ENCODE peak calls at places on chromosomes 3 and 15, in eight cellular contexts. H is neural progenitor cell, J is GM23338, O is OCI-LY7, V is SK-N-SH, T is MM.1S, B is HCT116, C is hepatocyte. Q is an unnamed sample.
A peak's percentile ranks its signal among the peaks of the same experiment; 100 is the strongest.

GRCh38 chr15:80479191-80479590 is 75.0 kb downstream of the ARNT2 start:
- DNase-seq in H (no peak), T (no peak), J (no peak), C (no peak), B (no peak), O (no peak), V (no peak), Q (no peak)

GRCh38 chr3:49412632-49413337 is 562 bp downstream of the TCTA start:
- DNase-seq in C (no peak), O (peak; percentile 29), B (no peak), V (no peak), H (peak; percentile 32), J (no peak), T (no peak), Q (no peak)

GRCh38 chr15:100113351-100114075 is 228.3 kb downstream of the ADAMTS17 start:
- DNase-seq in T (no peak), J (no peak), B (no peak), V (no peak), O (no peak), C (no peak), H (no peak), Q (no peak)

GRCh38 chr3:116444819-116445290 is 432 bp downstream of the LSAMP start:
- DNase-seq in V (peak; percentile 59), H (peak; percentile 61), O (no peak), J (peak; percentile 52), B (no peak), T (no peak), C (peak; percentile 35), Q (no peak)

GRCh38 chr15:89587955-89588354 is 12.7 kb downstream of the TICRR start:
- DNase-seq in O (no peak), J (no peak), C (no peak), T (no peak), V (no peak), B (no peak), H (no peak), Q (peak; percentile 62)

GRCh38 chr3:43909149-43909548 is 218.4 kb downstream of the ABHD5 start:
- DNase-seq in C (no peak), B (no peak), O (no peak), V (no peak), T (no peak), H (no peak), J (no peak), Q (no peak)

GRCh38 chr3:128278761-128279593 is 125.7 kb downstream of the EEFSEC start:
- DNase-seq in H (peak; percentile 84), O (no peak), V (peak; percentile 88), B (no peak), C (peak; percentile 80), T (no peak), J (peak; percentile 54), Q (no peak)

GRCh38 chr3:106215047-106215446 is 346.2 kb upstream of the CBLB start:
- DNase-seq in V (no peak), T (no peak), B (no peak), J (no peak), H (no peak), O (no peak), C (no peak), Q (no peak)

GRCh38 chr3:105899528-105899927 is 30.7 kb upstream of the CBLB start:
- DNase-seq in J (no peak), H (no peak), O (no peak), V (no peak), C (no peak), B (no peak), T (no peak), Q (peak; percentile 62)

GRCh38 chr15:27744651-27745050 is 354.5 kb downstream of the OCA2 start:
- DNase-seq in T (no peak), B (no peak), H (no peak), V (no peak), J (no peak), C (no peak), O (no peak), Q (no peak)

GRCh38 chr15:83698294-83698693 is 44.4 kb downstream of the ADAMTSL3 start:
- DNase-seq in T (no peak), V (no peak), O (no peak), H (no peak), J (no peak), C (peak; percentile 7), B (no peak), Q (peak; percentile 87)

GRCh38 chr15:70347766-70348558 is 250.2 kb upstream of the TLE3 start:
- DNase-seq in J (no peak), H (no peak), B (no peak), T (no peak), O (no peak), C (no peak), V (no peak), Q (no peak)

GRCh38 chr3:125214738-125215137 is 2.2 kb upstream of the SLC12A8 start:
- DNase-seq in J (no peak), T (no peak), H (no peak), B (no peak), O (no peak), C (no peak), V (no peak), Q (peak; percentile 33)

GRCh38 chr15:92294759-92295158 is 98.9 kb upstream of the ST8SIA2 start:
- DNase-seq in O (no peak), T (no peak), B (no peak), V (no peak), H (no peak), J (no peak), C (no peak), Q (no peak)

GRCh38 chr3:128149632-128150031 is 3.6 kb upstream of the EEFSEC start:
- DNase-seq in H (no peak), O (no peak), C (no peak), V (no peak), B (no peak), T (no peak), J (no peak), Q (no peak)

GRCh38 chr3:48985977-48986376 is 4.1 kb upstream of the P4HTM start:
- DNase-seq in C (no peak), J (no peak), T (no peak), H (no peak), B (no peak), V (no peak), O (no peak), Q (no peak)

GRCh38 chr15:101495334-101496197 is 6.1 kb upstream of the PCSK6 start:
- DNase-seq in C (no peak), O (no peak), T (no peak), B (no peak), J (no peak), H (no peak), V (no peak), Q (no peak)

GRCh38 chr15:50181983-50182232 is at the start of gene SLC27A2:
- DNase-seq in T (no peak), H (peak; percentile 76), J (peak; percentile 85), C (peak; percentile 80), B (peak; percentile 19), O (no peak), V (peak; percentile 86), Q (peak; percentile 53)

GRCh38 chr3:47605646-47606045 is 27.0 kb upstream of the CSPG5 start:
- DNase-seq in T (no peak), H (no peak), O (no peak), C (no peak), J (no peak), B (no peak), V (no peak), Q (peak; percentile 49)
- TF ChIP-seq EZH2phosphoT487 in T (no peak), H (no peak), O (no peak), C (no peak), J (no peak), B (no peak), V (no peak), Q (no peak)

DNA sequence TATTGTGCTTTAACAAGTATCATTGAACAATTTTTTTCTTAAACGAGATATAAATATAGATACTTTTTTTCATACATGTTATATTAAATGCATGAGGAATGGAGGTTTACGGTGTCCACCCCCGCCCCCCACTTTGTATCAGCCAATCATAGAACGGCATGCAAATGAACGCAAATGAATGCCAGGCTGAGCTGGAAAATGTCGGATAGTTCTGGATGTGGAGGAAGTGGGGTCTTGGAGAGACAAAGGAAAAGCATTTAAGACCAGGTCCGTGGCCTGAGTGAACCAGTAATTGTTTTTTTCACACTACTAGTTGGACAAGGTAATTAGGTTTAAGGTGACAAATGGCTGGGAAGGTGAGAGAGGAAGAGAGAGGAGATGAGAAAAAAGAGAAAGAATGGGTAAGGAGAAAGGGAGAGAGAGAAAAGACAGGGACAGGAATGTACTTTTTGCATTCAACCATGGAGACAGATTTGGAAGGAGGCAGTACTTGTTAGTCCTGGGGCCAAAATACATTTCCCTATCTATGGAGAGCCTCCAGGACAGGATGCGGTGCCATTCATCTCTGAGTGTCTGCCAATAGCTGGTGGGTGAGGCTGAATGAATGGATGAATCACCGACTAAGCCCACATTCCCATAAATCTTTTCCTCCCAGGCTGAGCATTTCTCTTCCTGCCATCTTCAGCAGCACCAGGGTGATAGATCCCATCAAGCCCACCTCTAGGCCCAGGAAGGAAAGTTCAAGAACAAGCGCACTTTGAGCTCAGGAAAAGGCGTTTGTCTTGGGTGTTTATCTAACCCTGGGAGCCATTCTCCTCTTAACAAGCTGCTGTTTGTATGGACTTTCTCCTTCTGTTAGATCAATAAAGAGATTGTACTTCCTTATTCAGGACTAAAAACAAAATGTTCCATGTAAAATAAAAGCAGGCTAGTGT is 1.4 kb upstream of the RAD18 start:
- DNase-seq in O (no peak), B (peak; percentile 75), T (no peak), V (no peak), H (no peak), C (peak; percentile 44), J (peak; percentile 65), Q (peak; percentile 98)
- H3K4me3 ChIP-seq in O (no peak overlapping the region), B (no peak overlapping the region), T (no peak overlapping the region), V (no peak overlapping the region), H (no peak overlapping the region), C (no peak overlapping the region), J (no peak overlapping the region), Q (peak overlapping the region; percentile 41)

GRCh38 chr15:96237002-96237401 is 93.5 kb upstream of the NR2F2 start:
- DNase-seq in J (no peak), V (no peak), B (no peak), T (no peak), O (no peak), C (no peak), H (no peak), Q (no peak)
- TF ChIP-seq CTCF in J (no peak), V (no peak), B (no peak), T (no peak), O (no peak), C (no peak), H (no peak), Q (no peak)

GRCh38 chr3:12452361-12453330 is 31.6 kb upstream of the TSEN2 start:
- DNase-seq in B (no peak), V (no peak), C (no peak), J (no peak), H (no peak), T (no peak), O (no peak), Q (no peak)

GRCh38 chr3:12454076-12454807 is 30.0 kb upstream of the TSEN2 start:
- DNase-seq in T (no peak), J (no peak), O (no peak), V (no peak), B (no peak), C (no peak), H (peak; percentile 62), Q (peak; percentile 83)

GRCh38 chr3:12455740-12456139 is 28.5 kb upstream of the TSEN2 start:
- DNase-seq in H (no peak), O (no peak), V (no peak), J (no peak), B (no peak), C (no peak), T (no peak), Q (no peak)

GRCh38 chr3:12451960-12452359 is 32.3 kb upstream of the TSEN2 start:
- DNase-seq in B (no peak), O (no peak), T (no peak), J (no peak), V (no peak), H (no peak), C (no peak), Q (no peak)

GRCh38 chr3:12454808-12455121 is 29.5 kb upstream of the TSEN2 start:
- DNase-seq in V (no peak), H (no peak), O (no peak), C (no peak), J (no peak), T (no peak), B (no peak), Q (peak; percentile 77)
- TF ChIP-seq EZH2phosphoT487 in V (no peak), H (no peak), O (no peak), C (no peak), J (no peak), T (no peak), B (no peak), Q (no peak)

Q was measured in PC-3.